ENCODE peak calls at places on chromosomes 3 and 15, in eight cellular contexts. J is upper lobe of right lung, E is astrocyte of the cerebellum, Y is heart left ventricle, B is prostate gland, G is HFF-Myc, D is fibroblast of lung, Z is GM12864. W is an unnamed sample.
A peak's percentile ranks its signal among the peaks of the same experiment; 100 is the strongest.

GRCh38 chr3:107600784-107601183 is 78.0 kb downstream of the BBX start:
- DNase-seq in J (no peak), E (no peak), Y (no peak), B (no peak), G (no peak), D (no peak), Z (no peak), W (no peak)

GRCh38 chr3:19931180-19931692 is 2.8 kb downstream of the EFHB start:
- DNase-seq in J (no peak), E (no peak), Y (no peak), B (no peak), G (no peak), D (no peak), Z (peak; percentile 53), W (peak; percentile 79)

GRCh38 chr15:47293763-47294162 is 423.5 kb upstream of the SEMA6D start:
- DNase-seq in J (peak; percentile 74), E (peak; percentile 98), Y (peak; percentile 42), B (peak; percentile 26), G (no peak), D (peak; percentile 99), Z (no peak), W (no peak)

GRCh38 chr3:43953375-43953774 is 262.6 kb downstream of the ABHD5 start:
- DNase-seq in J (no peak), E (no peak), Y (no peak), B (no peak), G (no peak), D (no peak), Z (no peak), W (no peak)

GRCh38 chr3:18618723-18619122 is 193.6 kb upstream of the SATB1 start:
- DNase-seq in J (no peak), E (no peak), Y (no peak), B (no peak), G (no peak), D (no peak), Z (no peak), W (no peak)

GRCh38 chr15:74845581-74845980 is 2.6 kb upstream of the ULK3 start:
- DNase-seq in J (no peak), E (no peak), Y (no peak), B (no peak), G (no peak), D (no peak), Z (no peak), W (no peak)

GRCh38 chr15:63439536-63440264 is 58.1 kb upstream of the CA12 start:
- DNase-seq in J (no peak), E (no peak), Y (no peak), B (no peak), G (no peak), D (no peak), Z (no peak), W (no peak)

GRCh38 chr3:21795863-21796392 is 44.9 kb upstream of the ZNF385D start:
- DNase-seq in J (no peak), E (no peak), Y (no peak), B (no peak), G (no peak), D (peak; percentile 12), Z (no peak), W (no peak)

GRCh38 chr3:194518652-194519051 is 31.9 kb upstream of the ATP13A3 start:
- DNase-seq in J (no peak), E (peak; percentile 15), Y (no peak), B (no peak), G (no peak), D (no peak), Z (no peak), W (peak; percentile 9)

GRCh38 chr15:70669966-70670658 is 93.2 kb downstream of the UACA start:
- DNase-seq in J (no peak), E (no peak), Y (peak; percentile 70), B (no peak), G (no peak), D (no peak), Z (no peak), W (no peak)

GRCh38 chr3:8490079-8490552 is 11.5 kb upstream of the LMCD1 start:
- DNase-seq in J (no peak), E (peak; percentile 82), Y (peak; percentile 32), B (no peak), G (peak; percentile 62), D (peak; percentile 87), Z (no peak), W (no peak)

GRCh38 chr3:12869025-12869695 is 27.8 kb upstream of the RPL32 start:
- DNase-seq in J (peak; percentile 82), E (no peak), Y (peak; percentile 61), B (no peak), G (no peak), D (no peak), Z (no peak), W (peak; percentile 42)

GRCh38 chr3:15520185-15520584 is 1.3 kb downstream of the COLQ start:
- DNase-seq in J (no peak), E (no peak), Y (peak; percentile 55), B (no peak), G (no peak), D (no peak), Z (no peak), W (no peak)

GRCh38 chr15:63983071-63983711 is 63.1 kb downstream of the DAPK2 start:
- DNase-seq in J (no peak), E (no peak), Y (no peak), B (no peak), G (no peak), D (no peak), Z (no peak), W (peak; percentile 28)

GRCh38 chr3:37987751-37988179 is 2.8 kb upstream of the VILL start:
- DNase-seq in J (peak; percentile 59), E (no peak), Y (no peak), B (no peak), G (no peak), D (no peak), Z (no peak), W (no peak)

GRCh38 chr3:197183582-197183981 is 114.8 kb downstream of the DLG1 start:
- DNase-seq in J (no peak), E (no peak), Y (no peak), B (no peak), G (no peak), D (no peak), Z (peak; percentile 7), W (no peak)

GRCh38 chr3:32557640-32558352 is 12.9 kb downstream of the DYNC1LI1 start:
- DNase-seq in J (no peak), E (no peak), Y (no peak), B (no peak), G (no peak), D (no peak), Z (no peak), W (no peak)

DNA sequence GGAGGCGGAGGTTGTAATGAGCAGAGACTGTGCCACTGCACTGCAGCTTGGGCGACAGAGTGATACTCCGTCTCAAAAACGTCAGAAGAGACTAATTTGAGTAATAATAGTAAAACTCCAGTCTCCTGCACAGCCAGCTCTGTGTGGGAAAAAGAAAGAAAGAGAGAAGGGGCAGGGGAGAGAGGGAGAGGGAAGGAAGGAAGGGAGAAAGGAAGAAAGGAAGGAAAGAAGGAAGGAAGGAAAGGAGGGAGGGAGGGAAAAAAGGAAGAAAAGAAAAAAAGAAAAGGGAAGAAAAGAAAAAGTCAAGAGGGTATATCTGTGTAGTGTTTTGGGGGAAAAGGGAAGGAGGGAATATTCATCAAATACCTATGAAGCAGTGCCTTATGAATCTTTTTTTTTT is 23.1 kb upstream of the PDIA3 start:
- DNase-seq in J (no peak), E (no peak), Y (no peak), B (no peak), G (no peak), D (no peak), Z (no peak), W (no peak)
- TF ChIP-seq CTCF in J (no peak), E (no peak), Y (no peak), B (no peak), G (no peak), D (no peak), Z (no peak), W (no peak)

GRCh38 chr3:55244247-55244646 is 242.9 kb downstream of the WNT5A start:
- DNase-seq in J (no peak), E (no peak), Y (no peak), B (no peak), G (peak; percentile 55), D (no peak), Z (no peak), W (no peak)
- H3K4me3 ChIP-seq in J (no peak overlapping the region), E (no peak overlapping the region), Y (no peak overlapping the region), B (no peak overlapping the region), G (no peak overlapping the region), D (no peak overlapping the region), Z (no peak overlapping the region), W (no peak overlapping the region)

GRCh38 chr3:57755368-57756021 is 614 bp upstream of the SLMAP start:
- DNase-seq in J (no peak), E (no peak), Y (peak; percentile 46), B (peak; percentile 62), G (no peak), D (no peak), Z (peak; percentile 33), W (peak; percentile 68)

GRCh38 chr3:57758686-57759085 is 2.6 kb downstream of the SLMAP start:
- DNase-seq in J (no peak), E (no peak), Y (no peak), B (no peak), G (no peak), D (peak; percentile 26), Z (no peak), W (no peak)

GRCh38 chr3:57757642-57758297 is 1.7 kb downstream of the SLMAP start:
- DNase-seq in J (peak; percentile 64), E (no peak), Y (no peak), B (peak; percentile 6), G (no peak), D (peak; percentile 26), Z (no peak), W (peak; percentile 10)

GRCh38 chr3:57756022-57756527 is at the start of gene SLMAP:
- DNase-seq in J (peak; percentile 99), E (peak; percentile 94), Y (peak; percentile 98), B (peak; percentile 98), G (peak; percentile 90), D (peak; percentile 97), Z (peak; percentile 92), W (peak; percentile 97)

DNA sequence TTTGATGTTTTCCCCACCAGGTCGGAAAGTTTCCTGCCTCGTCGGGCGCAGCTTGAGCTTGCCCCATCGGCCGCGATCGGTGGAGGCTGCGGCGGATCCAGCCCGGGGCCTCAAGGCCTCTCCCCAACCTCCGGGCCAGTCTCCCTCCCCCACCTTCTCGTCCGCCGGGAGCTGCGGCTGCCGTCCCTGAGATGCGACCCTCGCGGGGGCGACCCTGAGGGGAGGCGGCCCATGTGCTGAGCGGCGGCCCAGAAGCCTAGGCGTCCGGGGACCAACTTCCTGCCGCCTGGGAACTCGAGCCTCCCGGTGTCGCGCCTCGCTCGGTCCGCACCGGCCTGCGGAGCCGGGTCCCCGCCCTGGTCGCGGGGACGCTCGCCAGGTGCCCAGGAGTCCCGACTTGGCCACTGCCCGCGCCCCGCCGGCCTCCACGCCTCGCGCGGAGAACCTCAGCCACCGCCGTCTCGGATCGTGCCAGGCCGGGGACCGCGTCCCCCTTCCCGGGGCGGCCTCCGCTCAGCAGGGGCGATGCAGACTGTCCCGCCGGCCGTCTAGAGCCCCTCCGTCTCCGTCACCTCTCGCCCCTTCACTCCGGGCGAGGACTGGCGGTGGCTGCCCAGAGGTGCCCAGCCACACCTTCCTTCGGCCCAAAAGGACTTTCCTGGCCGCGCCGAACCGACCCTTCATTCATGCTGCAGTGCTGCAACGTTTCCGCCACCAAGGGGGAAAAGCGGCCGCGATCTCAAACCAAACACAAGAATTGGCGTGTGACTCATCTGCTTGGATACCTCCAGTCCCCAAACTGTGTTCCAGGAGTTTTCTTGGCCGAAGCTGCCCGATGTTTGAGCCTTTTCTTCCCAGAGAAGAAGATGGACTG is 656 bp downstream of the SLMAP start:
- DNase-seq in J (peak; percentile 75), E (no peak), Y (peak; percentile 46), B (peak; percentile 24), G (no peak), D (peak; percentile 62), Z (no peak), W (peak; percentile 48)
- TF ChIP-seq CTCF in J (no peak), E (no peak), Y (no peak), B (no peak), G (no peak), D (no peak), Z (no peak), W (no peak)

GRCh38 chr15:73050561-73051297 is 1.5 kb upstream of the NEO1 start:
- DNase-seq in J (no peak), E (no peak), Y (no peak), B (no peak), G (no peak), D (no peak), Z (no peak), W (no peak)
- H3K4me3 ChIP-seq in J (peak overlapping the region; percentile 73), E (peak overlapping the region; percentile 71), Y (peak overlapping the region; percentile 73), B (peak overlapping the region; percentile 67), G (peak overlapping the region; percentile 62), D (peak overlapping the region; percentile 78), Z (no peak overlapping the region), W (no peak overlapping the region)